ENCODE peak calls at places on chromosomes 4 and X, in eight cellular contexts. T is fibroblast of mammary gland, D is bronchial epithelial cell, O is kidney epithelial cell, R is lung, M is thyroid gland, B is stomach, G is ovary. X is an unnamed sample.

GRCh38 chr4:140806175-140806574 is 50.0 kb upstream of the TBC1D9 start:
- DNase-seq in T (no peak), D (no peak), O (no peak), R (no peak), M (no peak), B (no peak), G (no peak), X (no peak)

GRCh38 chrX:30618160-30618765 is 35.0 kb upstream of the GK start:
- DNase-seq in T (peak; percentile 17), D (peak; percentile 15), O (no peak), R (no peak), M (no peak), B (no peak), G (no peak), X (no peak)

GRCh38 chr4:47071863-47072441 is 40.6 kb downstream of the GABRB1 start:
- DNase-seq in T (peak; percentile 53), D (peak; percentile 83), O (no peak), R (no peak), M (no peak), B (no peak), G (no peak), X (no peak)

GRCh38 chr4:38160487-38161207 is 200.4 kb downstream of the PTTG2 start:
- DNase-seq in T (peak; percentile 99), D (peak; percentile 100), O (peak; percentile 95), R (peak; percentile 63), M (no peak), B (no peak), G (no peak), X (peak; percentile 99)

GRCh38 chrX:127037179-127037578 is 217.7 kb downstream of the PRR32 start:
- DNase-seq in T (no peak), D (no peak), O (no peak), R (no peak), M (no peak), B (no peak), G (no peak), X (no peak)

GRCh38 chr4:120730777-120731320 is 191.7 kb downstream of the PRDM5 start:
- DNase-seq in T (no peak), D (no peak), O (no peak), R (no peak), M (no peak), B (no peak), G (no peak), X (no peak)

GRCh38 chrX:12237131-12237530 is 98.9 kb downstream of the FRMPD4 start:
- DNase-seq in T (no peak), D (peak; percentile 77), O (no peak), R (no peak), M (no peak), B (no peak), G (no peak), X (no peak)

GRCh38 chr4:82450966-82451755 is 20.8 kb downstream of the ENOPH1 start:
- DNase-seq in T (no peak), D (no peak), O (no peak), R (no peak), M (no peak), B (no peak), G (no peak), X (no peak)

GRCh38 chr4:137510866-137511265 is 21.4 kb downstream of the PCDH18 start:
- DNase-seq in T (peak; percentile 99), D (peak; percentile 82), O (peak; percentile 72), R (no peak), M (no peak), B (no peak), G (no peak), X (peak; percentile 33)

GRCh38 chr4:38313999-38314561 is 349.9 kb upstream of the KLF3 start:
- DNase-seq in T (peak; percentile 87), D (peak; percentile 83), O (no peak), R (no peak), M (no peak), B (no peak), G (no peak), X (no peak)

GRCh38 chr4:8067945-8068894 is 90.4 kb downstream of the ABLIM2 start:
- DNase-seq in T (no peak), D (no peak), O (no peak), R (no peak), M (no peak), B (no peak), G (no peak), X (no peak)

GRCh38 chr4:70601422-70602039 is 9.5 kb downstream of the AMBN start:
- DNase-seq in T (peak; percentile 67), D (peak; percentile 60), O (peak; percentile 32), R (peak; percentile 42), M (peak; percentile 23), B (peak; percentile 53), G (no peak), X (peak; percentile 39)

GRCh38 chr4:40856836-40857362 is 107.1 kb downstream of the NSUN7 start:
- DNase-seq in T (peak; percentile 39), D (peak; percentile 33), O (no peak), R (peak; percentile 68), M (peak; percentile 75), B (peak; percentile 65), G (peak; percentile 67), X (no peak)

GRCh38 chrX:49309401-49309981 is 6.0 kb downstream of the GAGE10 start:
- DNase-seq in T (peak; percentile 38), D (peak; percentile 17), O (peak; percentile 5), R (no peak), M (peak; percentile 33), B (no peak), G (no peak), X (no peak)

GRCh38 chrX:79367907-79368306 is 773 bp upstream of the ITM2A start:
- DNase-seq in T (no peak), D (no peak), O (no peak), R (no peak), M (no peak), B (no peak), G (no peak), X (no peak)

GRCh38 chr4:40606239-40606767 is 23.4 kb downstream of the RBM47 start:
- DNase-seq in T (no peak), D (no peak), O (no peak), R (no peak), M (no peak), B (no peak), G (no peak), X (no peak)

GRCh38 chrX:11666180-11666579 is 460 bp upstream of the ARHGAP6 start:
- DNase-seq in T (no peak), D (no peak), O (no peak), R (no peak), M (no peak), B (no peak), G (peak; percentile 14), X (no peak)

GRCh38 chr4:100189820-100190642 is at the start of gene DDIT4L:
- DNase-seq in T (peak; percentile 40), D (peak; percentile 10), O (no peak), R (peak; percentile 46), M (peak; percentile 39), B (peak; percentile 44), G (peak; percentile 43), X (no peak)

GRCh38 chr4:109365944-109366343 is 63.5 kb upstream of the COL25A1 start:
- DNase-seq in T (no peak), D (peak; percentile 97), O (peak; percentile 18), R (no peak), M (no peak), B (no peak), G (no peak), X (peak; percentile 46)

GRCh38 chr4:25654031-25654970 is 1.4 kb upstream of the SLC34A2 start:
- DNase-seq in T (no peak), D (no peak), O (no peak), R (peak; percentile 62), M (no peak), B (no peak), G (no peak), X (peak; percentile 69)

GRCh38 chr4:140098481-140099132 is 55.4 kb downstream of the MAML3 start:
- DNase-seq in T (peak; percentile 82), D (peak; percentile 52), O (no peak), R (no peak), M (no peak), B (no peak), G (no peak), X (no peak)

GRCh38 chr4:156560701-156561100 is 410.9 kb downstream of the PDGFC start:
- DNase-seq in T (peak; percentile 63), D (peak; percentile 71), O (no peak), R (no peak), M (no peak), B (no peak), G (no peak), X (no peak)

GRCh38 chrX:100615015-100615414 is 21.6 kb downstream of the TSPAN6 start:
- DNase-seq in T (peak; percentile 75), D (peak; percentile 59), O (no peak), R (no peak), M (peak; percentile 34), B (no peak), G (peak; percentile 48), X (peak; percentile 23)

GRCh38 chrX:16578218-16578617 is 71.7 kb upstream of the S100G start:
- DNase-seq in T (peak; percentile 74), D (peak; percentile 42), O (no peak), R (no peak), M (no peak), B (no peak), G (no peak), X (no peak)

GRCh38 chrX:130726661-130727060 is 176.3 kb downstream of the ENOX2 start:
- DNase-seq in T (peak; percentile 82), D (peak; percentile 44), O (peak; percentile 48), R (peak; percentile 31), M (peak; percentile 64), B (no peak), G (no peak), X (peak; percentile 73)

GRCh38 chr4:53489279-53489889 is 101.9 kb downstream of the LNX1 start:
- DNase-seq in T (peak; percentile 87), D (peak; percentile 65), O (no peak), R (no peak), M (no peak), B (no peak), G (no peak), X (no peak)

GRCh38 chrX:120522820-120523219 is 37.9 kb downstream of the CUL4B start:
- DNase-seq in T (no peak), D (no peak), O (no peak), R (no peak), M (no peak), B (no peak), G (no peak), X (no peak)
- TF ChIP-seq CTCF in T (no peak), D (no peak), O (no peak), R (no peak), M (no peak), B (no peak), G (no peak), X (no peak)

GRCh38 chrX:154098551-154098950 is 1.0 kb upstream of the MECP2 start:
- DNase-seq in T (no peak), D (no peak), O (no peak), R (no peak), M (no peak), B (no peak), G (no peak), X (no peak)
- H3K4me3 ChIP-seq in T (no peak overlapping the region), D (no peak overlapping the region), O (no peak overlapping the region), R (no peak overlapping the region), M (no peak overlapping the region), B (no peak overlapping the region), G (no peak overlapping the region), X (no peak overlapping the region)

GRCh38 chr4:28073860-28074555 is 1213.4 kb downstream of the STIM2 start:
- DNase-seq in T (no peak), D (no peak), O (no peak), R (no peak), M (no peak), B (no peak), G (no peak), X (no peak)
- TF ChIP-seq CTCF in T (peak; percentile 18), D (no peak), O (no peak), R (no peak), M (no peak), B (no peak), G (no peak), X (peak; percentile 3)

GRCh38 chr4:20255251-20255586 is 3.5 kb downstream of the SLIT2 start:
- DNase-seq in T (no peak), D (no peak), O (no peak), R (no peak), M (no peak), B (no peak), G (no peak), X (no peak)
- H3K4me3 ChIP-seq in T (peak overlapping the region; percentile 79), D (no peak overlapping the region), O (peak overlapping the region; percentile 57), R (peak overlapping the region; percentile 48), M (peak overlapping the region; percentile 40), B (peak overlapping the region; percentile 78), G (peak overlapping the region; percentile 71), X (peak overlapping the region; percentile 65)

X was measured in epithelial cell of proximal tubule.